ENCODE peak calls at places on chromosomes 2 and 18, in four cellular contexts. D, Z, K and C are unnamed samples.

GRCh38 chr2:30979822-30980245 is 158.4 kb downstream of the GALNT14 start:
- DNase-seq in D (peak), K (no peak), Z (no peak), C (peak)

GRCh38 chr2:98907385-98907784 is 28.6 kb downstream of the CRACDL start:
- DNase-seq in K (no peak), Z (no peak), D (no peak), C (no peak)

GRCh38 chr18:393558-393957 is 106.9 kb downstream of the COLEC12 start:
- DNase-seq in K (no peak), Z (no peak), D (no peak), C (no peak)

GRCh38 chr2:236117861-236118269 is 50.3 kb downstream of the GBX2 start:
- DNase-seq in Z (no peak), K (no peak), D (no peak), C (no peak)

GRCh38 chr2:69798909-69799526 is 30.4 kb upstream of the GMCL1 start:
- DNase-seq in Z (no peak), K (no peak), D (no peak), C (no peak)

GRCh38 chr2:73852020-73852419 is 23.3 kb downstream of the STAMBP start:
- DNase-seq in Z (no peak), K (no peak), D (peak), C (no peak)

GRCh38 chr2:75548036-75548573 is 12.6 kb downstream of the EVA1A start:
- DNase-seq in Z (no peak), K (no peak), D (no peak), C (no peak)

GRCh38 chr2:147506889-147507288 is 337.9 kb upstream of the ACVR2A start:
- DNase-seq in D (no peak), K (no peak), Z (no peak), C (no peak)

GRCh38 chr2:54897420-54898310 is 152.6 kb downstream of the RTN4 start:
- DNase-seq in Z (no peak), K (peak), D (no peak), C (no peak)

GRCh38 chr2:44938287-44939073 is 3.0 kb upstream of the SIX3 start:
- DNase-seq in D (no peak), Z (no peak), K (no peak), C (no peak)

GRCh38 chr2:14944562-14945346 is 312.2 kb downstream of the LRATD1 start:
- DNase-seq in K (no peak), Z (peak), D (no peak), C (no peak)

GRCh38 chr2:85438291-85439110 is 20.0 kb downstream of the SH2D6 start:
- DNase-seq in Z (no peak), K (no peak), D (no peak), C (peak)

GRCh38 chr2:12657560-12657959 is 59.2 kb upstream of the TRIB2 start:
- DNase-seq in D (no peak), Z (no peak), K (no peak), C (no peak)

GRCh38 chr2:234625626-234626253 is 128.9 kb upstream of the ARL4C start:
- DNase-seq in Z (no peak), K (no peak), D (no peak), C (no peak)

GRCh38 chr2:15760232-15760890 is 168.7 kb downstream of the DDX1 start:
- DNase-seq in K (no peak), D (no peak), Z (no peak), C (no peak)

GRCh38 chr18:49207373-49207772 is 253.1 kb downstream of the DYM start:
- DNase-seq in Z (peak), K (no peak), D (no peak), C (peak)

GRCh38 chr2:196823750-196824149 is 14.6 kb upstream of the C2orf66 start:
- DNase-seq in D (peak), Z (no peak), K (no peak), C (peak)

GRCh38 chr2:33373986-33374385 is 102.5 kb upstream of the RASGRP3 start:
- DNase-seq in Z (no peak), D (no peak), K (no peak), C (no peak)

GRCh38 chr2:123262856-123263255 is 762.2 kb upstream of the CNTNAP5 start:
- DNase-seq in Z (no peak), K (no peak), D (no peak), C (no peak)

GRCh38 chr2:29223851-29224692 is 108.9 kb downstream of the CLIP4 start:
- DNase-seq in K (no peak), D (no peak), Z (peak), C (peak)

GRCh38 chr18:2654828-2655152 is 736 bp upstream of the SMCHD1 start:
- DNase-seq in Z (no peak), K (peak), D (peak), C (no peak)

GRCh38 chr2:195026261-195026660 is 630.8 kb upstream of the SLC39A10 start:
- DNase-seq in K (no peak), Z (peak), D (no peak), C (peak)

GRCh38 chr2:133955174-133955573 is 298.7 kb upstream of the MGAT5 start:
- DNase-seq in K (no peak), Z (no peak), D (no peak), C (no peak)

GRCh38 chr2:190578158-190579057 is 43.9 kb upstream of the NEMP2 start:
- DNase-seq in Z (peak), D (peak), K (no peak), C (no peak)

GRCh38 chr2:29940706-29941105 is 19.3 kb upstream of the ALK start:
- DNase-seq in K (no peak), D (no peak), Z (no peak), C (no peak)

GRCh38 chr18:25826823-25827617 is 263.4 kb downstream of the SS18 start:
- DNase-seq in Z (peak), D (no peak), K (no peak), C (no peak)

GRCh38 chr2:47065343-47065742 is 89.8 kb downstream of the STPG4 start:
- DNase-seq in K (no peak), Z (no peak), D (no peak), C (no peak)

GRCh38 chr18:23135679-23136325 is 517 bp downstream of the CABLES1 start:
- DNase-seq in K (no peak), Z (no peak), D (no peak), C (no peak)

GRCh38 chr2:64311948-64312621 is 141.9 kb upstream of the LGALSL start:
- DNase-seq in D (peak), K (no peak), Z (peak), C (no peak)

GRCh38 chr2:95099910-95100309 is 21.7 kb downstream of the MRPS5 start:
- DNase-seq in K (no peak), D (no peak), Z (no peak), C (no peak)

GRCh38 chr18:43571078-43571689 is 293.9 kb upstream of the SYT4 start:
- DNase-seq in K (no peak), Z (peak), D (peak), C (peak)

GRCh38 chr2:62844311-62845090 is 139.0 kb downstream of the EHBP1 start:
- DNase-seq in D (no peak), K (no peak), Z (no peak), C (no peak)

GRCh38 chr2:38187416-38188127 is 111.6 kb upstream of the CYP1B1 start:
- DNase-seq in K (no peak), D (no peak), Z (peak), C (no peak)

GRCh38 chr2:15072836-15073235 is 440.3 kb downstream of the LRATD1 start:
- DNase-seq in Z (no peak), D (no peak), K (no peak), C (no peak)

GRCh38 chr2:3672861-3673670 is 15.1 kb downstream of the ALLC start:
- DNase-seq in D (no peak), K (no peak), Z (no peak), C (no peak)

GRCh38 chr18:32637216-32637615 is 135.6 kb downstream of the KLHL14 start:
- DNase-seq in K (no peak), D (no peak), Z (no peak), C (no peak)

GRCh38 chr18:62287753-62288668 is 37.1 kb upstream of the TNFRSF11A start:
- DNase-seq in Z (no peak), D (no peak), K (no peak), C (peak)

GRCh38 chr2:96151595-96152300 is 6.5 kb upstream of the DUSP2 start:
- DNase-seq in D (no peak), Z (no peak), K (no peak), C (no peak)